ENCODE peak calls at places on chromosomes 13 and 19, in ten cellular contexts. One of them, this sample, is unnamed.

GRCh38 chr19:23287620-23288019 is 37.4 kb upstream of the ZNF724 start:
- DNase-seq in CD14-positive monocyte: no peak
- DNase-seq in AG09319: no peak
- DNase-seq in lower lobe of right lung: no peak
- DNase-seq in transverse colon: no peak
- DNase-seq in lower leg skin: no peak
- DNase-seq in Calu3: no peak
- DNase-seq in left ventricle myocardium inferior: no peak
- DNase-seq in uterus: no peak
- DNase-seq in fibroblast of pulmonary artery: no peak
- DNase-seq in this sample: no peak

GRCh38 chr13:30585748-30586262 is 31.9 kb upstream of the USPL1 start:
- DNase-seq in CD14-positive monocyte: no peak
- DNase-seq in AG09319: no peak
- DNase-seq in lower lobe of right lung: no peak
- DNase-seq in transverse colon: no peak
- DNase-seq in lower leg skin: no peak
- DNase-seq in Calu3: no peak
- DNase-seq in left ventricle myocardium inferior: no peak
- DNase-seq in uterus: no peak
- DNase-seq in fibroblast of pulmonary artery: peak
- DNase-seq in this sample: no peak

GRCh38 chr19:3061214-3062161 is 807 bp downstream of the TLE5 start:
- DNase-seq in CD14-positive monocyte: no peak
- DNase-seq in AG09319: no peak
- DNase-seq in lower lobe of right lung: peak
- DNase-seq in transverse colon: peak
- DNase-seq in lower leg skin: peak
- DNase-seq in Calu3: peak
- DNase-seq in left ventricle myocardium inferior: peak
- DNase-seq in uterus: peak
- DNase-seq in fibroblast of pulmonary artery: peak
- DNase-seq in this sample: peak

GRCh38 chr13:97540696-97541095 is 106.7 kb downstream of the RAP2A start:
- DNase-seq in CD14-positive monocyte: no peak
- DNase-seq in AG09319: no peak
- DNase-seq in lower lobe of right lung: no peak
- DNase-seq in transverse colon: no peak
- DNase-seq in lower leg skin: no peak
- DNase-seq in Calu3: no peak
- DNase-seq in left ventricle myocardium inferior: no peak
- DNase-seq in uterus: no peak
- DNase-seq in fibroblast of pulmonary artery: peak
- DNase-seq in this sample: no peak

GRCh38 chr13:48561461-48562224 is 28.8 kb upstream of the RCBTB2 start:
- DNase-seq in CD14-positive monocyte: no peak
- DNase-seq in AG09319: no peak
- DNase-seq in lower lobe of right lung: no peak
- DNase-seq in transverse colon: no peak
- DNase-seq in lower leg skin: no peak
- DNase-seq in Calu3: no peak
- DNase-seq in left ventricle myocardium inferior: no peak
- DNase-seq in uterus: no peak
- DNase-seq in fibroblast of pulmonary artery: no peak
- DNase-seq in this sample: no peak

GRCh38 chr13:99339736-99340392 is 32.7 kb upstream of the GPR183 start:
- DNase-seq in CD14-positive monocyte: no peak
- DNase-seq in AG09319: no peak
- DNase-seq in lower lobe of right lung: no peak
- DNase-seq in transverse colon: peak
- DNase-seq in lower leg skin: no peak
- DNase-seq in Calu3: no peak
- DNase-seq in left ventricle myocardium inferior: no peak
- DNase-seq in uterus: no peak
- DNase-seq in fibroblast of pulmonary artery: peak
- DNase-seq in this sample: no peak

GRCh38 chr19:49403404-49404187 is 15.5 kb downstream of the KASH5 start:
- DNase-seq in CD14-positive monocyte: no peak
- DNase-seq in AG09319: no peak
- DNase-seq in lower lobe of right lung: no peak
- DNase-seq in transverse colon: no peak
- DNase-seq in lower leg skin: no peak
- DNase-seq in Calu3: no peak
- DNase-seq in left ventricle myocardium inferior: no peak
- DNase-seq in uterus: no peak
- DNase-seq in fibroblast of pulmonary artery: no peak
- DNase-seq in this sample: no peak

GRCh38 chr19:3834349-3835054 is 34.3 kb downstream of the ZFR2 start:
- DNase-seq in CD14-positive monocyte: no peak
- DNase-seq in AG09319: no peak
- DNase-seq in lower lobe of right lung: no peak
- DNase-seq in transverse colon: no peak
- DNase-seq in lower leg skin: no peak
- DNase-seq in Calu3: no peak
- DNase-seq in left ventricle myocardium inferior: no peak
- DNase-seq in uterus: no peak
- DNase-seq in fibroblast of pulmonary artery: no peak
- DNase-seq in this sample: no peak

GRCh38 chr19:51948979-51949378 is 21.7 kb downstream of the ZNF613 start:
- DNase-seq in CD14-positive monocyte: no peak
- DNase-seq in AG09319: no peak
- DNase-seq in lower lobe of right lung: no peak
- DNase-seq in transverse colon: no peak
- DNase-seq in lower leg skin: no peak
- DNase-seq in Calu3: no peak
- DNase-seq in left ventricle myocardium inferior: peak
- DNase-seq in uterus: no peak
- DNase-seq in fibroblast of pulmonary artery: peak
- DNase-seq in this sample: no peak

GRCh38 chr13:107743523-107743922 is 471.8 kb downstream of the LIG4 start:
- DNase-seq in CD14-positive monocyte: no peak
- DNase-seq in AG09319: no peak
- DNase-seq in lower lobe of right lung: no peak
- DNase-seq in transverse colon: no peak
- DNase-seq in lower leg skin: no peak
- DNase-seq in Calu3: no peak
- DNase-seq in left ventricle myocardium inferior: no peak
- DNase-seq in uterus: no peak
- DNase-seq in fibroblast of pulmonary artery: no peak
- DNase-seq in this sample: no peak

GRCh38 chr13:30038884-30039283 is 188.5 kb upstream of the UBL3 start:
- DNase-seq in CD14-positive monocyte: no peak
- DNase-seq in AG09319: peak
- DNase-seq in lower lobe of right lung: no peak
- DNase-seq in transverse colon: no peak
- DNase-seq in lower leg skin: no peak
- DNase-seq in Calu3: no peak
- DNase-seq in left ventricle myocardium inferior: no peak
- DNase-seq in uterus: peak
- DNase-seq in fibroblast of pulmonary artery: peak
- DNase-seq in this sample: no peak

GRCh38 chr19:57870225-57870624 is 18.6 kb downstream of the ZNF814 start:
- DNase-seq in CD14-positive monocyte: no peak
- DNase-seq in AG09319: no peak
- DNase-seq in lower lobe of right lung: no peak
- DNase-seq in transverse colon: no peak
- DNase-seq in lower leg skin: no peak
- DNase-seq in Calu3: no peak
- DNase-seq in left ventricle myocardium inferior: no peak
- DNase-seq in uterus: no peak
- DNase-seq in fibroblast of pulmonary artery: no peak
- DNase-seq in this sample: no peak

GRCh38 chr13:100694722-100695644 is 20.4 kb upstream of the TMTC4 start:
- DNase-seq in CD14-positive monocyte: no peak
- DNase-seq in AG09319: no peak
- DNase-seq in lower lobe of right lung: no peak
- DNase-seq in transverse colon: peak
- DNase-seq in lower leg skin: peak
- DNase-seq in Calu3: peak
- DNase-seq in left ventricle myocardium inferior: no peak
- DNase-seq in uterus: no peak
- DNase-seq in fibroblast of pulmonary artery: peak
- DNase-seq in this sample: no peak

GRCh38 chr19:17539288-17540117 is 15.9 kb upstream of the COLGALT1 start:
- DNase-seq in CD14-positive monocyte: peak
- DNase-seq in AG09319: peak
- DNase-seq in lower lobe of right lung: peak
- DNase-seq in transverse colon: peak
- DNase-seq in lower leg skin: peak
- DNase-seq in Calu3: peak
- DNase-seq in left ventricle myocardium inferior: peak
- DNase-seq in uterus: peak
- DNase-seq in fibroblast of pulmonary artery: peak
- DNase-seq in this sample: peak
- TF ChIP-seq CTCF in CD14-positive monocyte: peak
- TF ChIP-seq CTCF in AG09319: peak
- TF ChIP-seq CTCF in lower lobe of right lung: peak
- TF ChIP-seq CTCF in transverse colon: no peak
- TF ChIP-seq CTCF in lower leg skin: no peak
- TF ChIP-seq CTCF in Calu3: no peak
- TF ChIP-seq CTCF in left ventricle myocardium inferior: peak
- TF ChIP-seq CTCF in uterus: peak
- TF ChIP-seq CTCF in fibroblast of pulmonary artery: peak
- TF ChIP-seq CTCF in this sample: no peak

GRCh38 chr19:45079063-45079910 is at the start of gene GEMIN7:
- DNase-seq in CD14-positive monocyte: peak
- DNase-seq in AG09319: no peak
- DNase-seq in lower lobe of right lung: peak
- DNase-seq in transverse colon: peak
- DNase-seq in lower leg skin: peak
- DNase-seq in Calu3: peak
- DNase-seq in left ventricle myocardium inferior: peak
- DNase-seq in uterus: peak
- DNase-seq in fibroblast of pulmonary artery: peak
- DNase-seq in this sample: peak
- TF ChIP-seq CTCF in CD14-positive monocyte: no peak
- TF ChIP-seq CTCF in AG09319: no peak
- TF ChIP-seq CTCF in lower lobe of right lung: peak
- TF ChIP-seq CTCF in transverse colon: no peak
- TF ChIP-seq CTCF in lower leg skin: no peak
- TF ChIP-seq CTCF in Calu3: peak
- TF ChIP-seq CTCF in left ventricle myocardium inferior: peak
- TF ChIP-seq CTCF in uterus: peak
- TF ChIP-seq CTCF in fibroblast of pulmonary artery: no peak
- TF ChIP-seq CTCF in this sample: no peak

GRCh38 chr19:17390665-17391370 is 3.2 kb downstream of the CCDC194 start:
- DNase-seq in CD14-positive monocyte: peak
- DNase-seq in AG09319: peak
- DNase-seq in lower lobe of right lung: peak
- DNase-seq in transverse colon: peak
- DNase-seq in lower leg skin: peak
- DNase-seq in Calu3: peak
- DNase-seq in left ventricle myocardium inferior: peak
- DNase-seq in uterus: peak
- DNase-seq in fibroblast of pulmonary artery: peak
- DNase-seq in this sample: peak

GRCh38 chr19:17389288-17389687 is 4.7 kb downstream of the CCDC194 start:
- DNase-seq in CD14-positive monocyte: no peak
- DNase-seq in AG09319: no peak
- DNase-seq in lower lobe of right lung: no peak
- DNase-seq in transverse colon: no peak
- DNase-seq in lower leg skin: no peak
- DNase-seq in Calu3: no peak
- DNase-seq in left ventricle myocardium inferior: no peak
- DNase-seq in uterus: no peak
- DNase-seq in fibroblast of pulmonary artery: no peak
- DNase-seq in this sample: no peak

GRCh38 chr19:17389957-17390664 is 3.9 kb downstream of the CCDC194 start:
- DNase-seq in CD14-positive monocyte: no peak
- DNase-seq in AG09319: no peak
- DNase-seq in lower lobe of right lung: no peak
- DNase-seq in transverse colon: no peak
- DNase-seq in lower leg skin: no peak
- DNase-seq in Calu3: no peak
- DNase-seq in left ventricle myocardium inferior: no peak
- DNase-seq in uterus: no peak
- DNase-seq in fibroblast of pulmonary artery: no peak
- DNase-seq in this sample: no peak

GRCh38 chr19:17393914-17394313 is at the start of gene CCDC194:
- DNase-seq in CD14-positive monocyte: no peak
- DNase-seq in AG09319: no peak
- DNase-seq in lower lobe of right lung: no peak
- DNase-seq in transverse colon: no peak
- DNase-seq in lower leg skin: no peak
- DNase-seq in Calu3: no peak
- DNase-seq in left ventricle myocardium inferior: no peak
- DNase-seq in uterus: no peak
- DNase-seq in fibroblast of pulmonary artery: no peak
- DNase-seq in this sample: no peak

GRCh38 chr19:17391371-17392151 is 2.4 kb downstream of the CCDC194 start:
- DNase-seq in CD14-positive monocyte: no peak
- DNase-seq in AG09319: no peak
- DNase-seq in lower lobe of right lung: no peak
- DNase-seq in transverse colon: peak
- DNase-seq in lower leg skin: no peak
- DNase-seq in Calu3: no peak
- DNase-seq in left ventricle myocardium inferior: no peak
- DNase-seq in uterus: no peak
- DNase-seq in fibroblast of pulmonary artery: no peak
- DNase-seq in this sample: peak
- TF ChIP-seq CTCF in CD14-positive monocyte: peak
- TF ChIP-seq CTCF in AG09319: no peak
- TF ChIP-seq CTCF in lower lobe of right lung: no peak
- TF ChIP-seq CTCF in transverse colon: no peak
- TF ChIP-seq CTCF in lower leg skin: no peak
- TF ChIP-seq CTCF in Calu3: no peak
- TF ChIP-seq CTCF in left ventricle myocardium inferior: peak
- TF ChIP-seq CTCF in uterus: no peak
- TF ChIP-seq CTCF in fibroblast of pulmonary artery: no peak
- TF ChIP-seq CTCF in this sample: no peak

GRCh38 chr19:7533925-7534480 is 1.5 kb upstream of the PNPLA6 start:
- DNase-seq in CD14-positive monocyte: peak
- DNase-seq in AG09319: peak
- DNase-seq in lower lobe of right lung: peak
- DNase-seq in transverse colon: peak
- DNase-seq in lower leg skin: peak
- DNase-seq in Calu3: peak
- DNase-seq in left ventricle myocardium inferior: peak
- DNase-seq in uterus: peak
- DNase-seq in fibroblast of pulmonary artery: peak
- DNase-seq in this sample: peak

GRCh38 chr19:7534531-7534980 is 961 bp upstream of the PNPLA6 start:
- DNase-seq in CD14-positive monocyte: no peak
- DNase-seq in AG09319: peak
- DNase-seq in lower lobe of right lung: peak
- DNase-seq in transverse colon: peak
- DNase-seq in lower leg skin: peak
- DNase-seq in Calu3: peak
- DNase-seq in left ventricle myocardium inferior: peak
- DNase-seq in uterus: peak
- DNase-seq in fibroblast of pulmonary artery: peak
- DNase-seq in this sample: peak

GRCh38 chr19:7533281-7533819 is 2.2 kb upstream of the PNPLA6 start:
- DNase-seq in CD14-positive monocyte: no peak
- DNase-seq in AG09319: peak
- DNase-seq in lower lobe of right lung: peak
- DNase-seq in transverse colon: peak
- DNase-seq in lower leg skin: peak
- DNase-seq in Calu3: no peak
- DNase-seq in left ventricle myocardium inferior: peak
- DNase-seq in uterus: peak
- DNase-seq in fibroblast of pulmonary artery: peak
- DNase-seq in this sample: no peak

GRCh38 chr19:7535035-7535992 is at the start of gene PNPLA6:
- DNase-seq in CD14-positive monocyte: peak
- DNase-seq in AG09319: peak
- DNase-seq in lower lobe of right lung: peak
- DNase-seq in transverse colon: peak
- DNase-seq in lower leg skin: peak
- DNase-seq in Calu3: peak
- DNase-seq in left ventricle myocardium inferior: peak
- DNase-seq in uterus: peak
- DNase-seq in fibroblast of pulmonary artery: peak
- DNase-seq in this sample: peak

GRCh38 chr19:7535993-7536685 is 622 bp downstream of the PNPLA6 start:
- DNase-seq in CD14-positive monocyte: no peak
- DNase-seq in AG09319: no peak
- DNase-seq in lower lobe of right lung: peak
- DNase-seq in transverse colon: no peak
- DNase-seq in lower leg skin: peak
- DNase-seq in Calu3: no peak
- DNase-seq in left ventricle myocardium inferior: no peak
- DNase-seq in uterus: no peak
- DNase-seq in fibroblast of pulmonary artery: no peak
- DNase-seq in this sample: no peak
- TF ChIP-seq CTCF in CD14-positive monocyte: no peak
- TF ChIP-seq CTCF in AG09319: no peak
- TF ChIP-seq CTCF in lower lobe of right lung: no peak
- TF ChIP-seq CTCF in transverse colon: no peak
- TF ChIP-seq CTCF in lower leg skin: no peak
- TF ChIP-seq CTCF in Calu3: no peak
- TF ChIP-seq CTCF in left ventricle myocardium inferior: no peak
- TF ChIP-seq CTCF in uterus: no peak
- TF ChIP-seq CTCF in fibroblast of pulmonary artery: no peak
- TF ChIP-seq CTCF in this sample: no peak

This sample was measured in GM20000.